ENCODE peak calls at places on chromosomes 13 and 19, in seven cellular contexts. F, J, P, X, S, D and Z are unnamed samples.

GRCh38 chr19:28377077-28377476 is 835.9 kb downstream of the UQCRFS1 start:
- DNase-seq in F (no peak), J (peak; percentile 2), P (no peak), X (no peak), S (no peak), D (peak; percentile 11), Z (no peak)

GRCh38 chr13:72952529-72953141 is 106.2 kb upstream of the KLF5 start:
- DNase-seq in F (peak; percentile 52), J (no peak), P (no peak), X (peak; percentile 46), S (no peak), D (no peak), Z (peak; percentile 19)

GRCh38 chr13:98416408-98416807 is 160.5 kb downstream of the STK24 start:
- DNase-seq in F (no peak), J (no peak), P (no peak), X (no peak), S (no peak), D (no peak), Z (peak; percentile 92)

GRCh38 chr13:33348366-33348765 is 62.8 kb upstream of the STARD13 start:
- DNase-seq in F (no peak), J (peak; percentile 77), P (no peak), X (no peak), S (no peak), D (no peak), Z (peak; percentile 62)

GRCh38 chr13:24911135-24911524 is 147.2 kb downstream of the RNF17 start:
- DNase-seq in F (no peak), J (peak; percentile 54), P (no peak), X (no peak), S (no peak), D (peak; percentile 52), Z (peak; percentile 91)

GRCh38 chr13:98571955-98572662 is 4.8 kb downstream of the STK24 start:
- DNase-seq in F (no peak), J (peak; percentile 44), P (peak; percentile 55), X (peak; percentile 22), S (no peak), D (peak; percentile 34), Z (peak; percentile 49)

GRCh38 chr19:17052439-17052838 is 22.8 kb downstream of the HAUS8 start:
- DNase-seq in F (peak; percentile 87), J (peak; percentile 44), P (peak; percentile 62), X (peak; percentile 70), S (no peak), D (peak; percentile 48), Z (peak; percentile 71)

GRCh38 chr13:74070065-74070464 is 64.1 kb downstream of the KLF12 start:
- DNase-seq in F (no peak), J (no peak), P (no peak), X (no peak), S (no peak), D (no peak), Z (no peak)

GRCh38 chr13:79871594-79871993 is 390.6 kb downstream of the NDFIP2 start:
- DNase-seq in F (no peak), J (no peak), P (no peak), X (no peak), S (no peak), D (no peak), Z (no peak)

GRCh38 chr13:111344471-111345191 is 24.2 kb downstream of the TEX29 start:
- DNase-seq in F (peak; percentile 95), J (peak; percentile 65), P (no peak), X (peak; percentile 94), S (peak; percentile 71), D (peak; percentile 27), Z (peak; percentile 43)

DNA sequence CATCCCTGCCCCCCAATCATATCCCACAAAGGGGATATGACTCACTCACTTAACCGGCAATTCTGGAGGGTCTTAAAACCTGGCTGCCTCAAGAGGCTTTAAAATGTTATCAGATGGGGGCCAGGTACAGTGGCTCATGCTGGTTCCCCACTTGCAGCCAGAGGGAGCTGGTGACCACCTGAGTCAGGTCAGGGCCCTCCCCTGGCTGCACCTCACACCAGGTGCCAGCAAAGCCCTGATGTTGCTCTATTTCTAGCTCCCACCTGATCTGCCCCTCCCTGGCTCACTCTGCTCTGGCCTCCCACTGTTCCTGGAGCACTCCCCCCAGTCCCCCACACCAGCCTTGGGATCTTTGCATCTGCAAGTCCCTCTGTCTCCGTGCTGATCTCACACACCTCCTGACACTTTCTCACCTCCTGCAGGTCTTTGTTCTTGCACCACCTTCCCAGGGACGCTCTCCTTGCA is 14.2 kb downstream of the HPN start:
- DNase-seq in F (peak; percentile 96), J (no peak), P (no peak), X (peak; percentile 93), S (no peak), D (peak; percentile 56), Z (peak; percentile 39)
- H3K9ac ChIP-seq in F (no peak overlapping the region), J (no peak overlapping the region), P (no peak overlapping the region), X (no peak overlapping the region), S (no peak overlapping the region), D (no peak overlapping the region), Z (no peak overlapping the region)

GRCh38 chr19:18430417-18431144 is 7.4 kb downstream of the ISYNA1 start:
- DNase-seq in F (no peak), J (no peak), P (no peak), X (no peak), S (no peak), D (no peak), Z (no peak)

GRCh38 chr19:18428837-18429674 is 8.9 kb downstream of the ISYNA1 start:
- DNase-seq in F (peak; percentile 97), J (peak; percentile 79), P (peak; percentile 95), X (peak; percentile 97), S (peak; percentile 94), D (peak; percentile 94), Z (no peak)

GRCh38 chr19:18431351-18432197 is 6.4 kb downstream of the ISYNA1 start:
- DNase-seq in F (no peak), J (no peak), P (no peak), X (no peak), S (no peak), D (no peak), Z (no peak)

GRCh38 chr19:18428173-18428836 is 9.1 kb downstream of the SSBP4 start:
- DNase-seq in F (no peak), J (no peak), P (no peak), X (no peak), S (no peak), D (no peak), Z (no peak)

GRCh38 chr19:18429717-18430416 is 8.1 kb downstream of the ISYNA1 start:
- DNase-seq in F (peak; percentile 70), J (no peak), P (no peak), X (peak; percentile 51), S (no peak), D (no peak), Z (no peak)
- H3K9ac ChIP-seq in F (peak overlapping the region; percentile 69), J (peak overlapping the region; percentile 80), P (peak overlapping the region; percentile 69), X (peak overlapping the region; percentile 69), S (no peak overlapping the region), D (peak overlapping the region; percentile 73), Z (no peak overlapping the region)

GRCh38 chr19:55640577-55641375 is at the start of gene ZNF580:
- DNase-seq in F (peak; percentile 86), J (peak; percentile 91), P (peak; percentile 90), X (peak; percentile 82), S (peak; percentile 65), D (peak; percentile 87), Z (peak; percentile 80)

GRCh38 chr19:55641376-55642152 is 762 bp downstream of the ZNF580 start:
- DNase-seq in F (no peak), J (peak; percentile 41), P (peak; percentile 45), X (peak; percentile 48), S (no peak), D (no peak), Z (no peak)

GRCh38 chr19:55643003-55643732 is at the start of gene ZNF581:
- DNase-seq in F (peak; percentile 89), J (peak; percentile 79), P (peak; percentile 90), X (peak; percentile 87), S (peak; percentile 73), D (peak; percentile 87), Z (peak; percentile 90)

GRCh38 chr19:55643733-55644116 is 276 bp downstream of the ZNF581 start:
- DNase-seq in F (no peak), J (no peak), P (no peak), X (no peak), S (no peak), D (no peak), Z (no peak)

DNA sequence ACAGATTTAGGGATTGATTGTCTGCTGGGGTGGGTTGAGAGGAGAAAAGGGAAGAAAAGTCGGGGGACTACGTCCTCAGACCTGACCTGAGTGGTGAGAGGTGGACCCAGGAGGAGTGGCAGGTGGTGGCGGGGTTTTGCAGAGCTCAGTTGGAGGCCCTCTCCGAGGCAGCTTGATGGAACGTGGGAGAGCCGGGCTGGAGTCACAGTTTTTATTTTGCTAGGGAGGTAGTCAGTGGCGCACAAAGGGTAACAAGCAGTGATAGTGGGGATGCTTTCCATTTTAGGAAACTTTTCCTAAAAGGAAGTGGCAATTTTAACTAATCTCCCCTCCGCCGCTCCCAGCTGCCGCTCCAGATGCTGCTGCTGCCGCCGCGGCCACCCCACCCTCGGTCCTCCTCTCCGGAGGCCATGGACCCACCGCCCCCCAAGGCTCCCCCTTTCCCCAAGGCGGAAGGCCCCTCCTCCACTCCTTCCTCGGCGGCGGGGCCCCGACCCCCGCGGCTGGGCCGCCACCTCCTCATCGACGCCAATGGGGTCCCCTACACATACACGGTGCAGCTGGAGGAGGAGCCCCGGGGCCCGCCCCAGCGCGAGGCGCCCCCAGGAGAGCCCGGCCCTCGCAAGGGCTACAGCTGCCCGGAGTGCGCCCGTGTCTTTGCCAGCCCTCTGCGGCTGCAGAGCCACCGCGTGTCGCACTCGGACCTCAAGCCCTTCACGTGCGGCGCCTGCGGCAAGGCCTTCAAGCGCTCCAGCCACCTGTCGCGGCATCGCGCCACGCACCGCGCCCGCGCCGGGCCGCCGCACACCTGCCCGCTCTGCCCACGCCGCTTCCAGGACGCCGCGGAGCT is 1.1 kb upstream of the ZNF581 start:
- DNase-seq in F (peak; percentile 69), J (peak; percentile 43), P (peak; percentile 47), X (peak; percentile 48), S (no peak), D (peak; percentile 53), Z (peak; percentile 51)
- H3K9ac ChIP-seq in F (peak overlapping the region; percentile 55), J (peak overlapping the region; percentile 42), P (peak overlapping the region; percentile 86), X (peak overlapping the region; percentile 99), S (peak overlapping the region; percentile 92), D (peak overlapping the region; percentile 98), Z (peak overlapping the region; percentile 95)

DNA sequence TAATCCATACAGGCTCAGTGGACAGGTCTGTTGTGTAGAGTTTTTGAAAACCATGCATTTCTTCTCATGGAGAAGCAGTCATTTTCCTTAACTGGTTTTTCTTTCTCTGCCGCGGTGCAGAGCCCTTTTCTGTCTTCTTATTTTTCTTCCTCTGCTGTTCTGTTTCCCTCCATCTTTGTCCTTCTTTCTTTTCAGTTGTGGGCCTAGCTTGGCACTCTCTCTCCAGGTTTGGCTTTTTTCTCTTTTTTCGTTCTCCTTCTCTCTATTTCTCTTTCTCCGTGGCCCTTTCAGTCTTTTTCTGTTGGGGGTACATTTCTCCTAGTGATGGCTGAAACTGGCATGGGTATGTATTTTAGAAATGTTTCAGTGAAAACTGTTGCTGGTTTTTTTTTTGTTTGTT is 24.1 kb downstream of the NFIX start:
- DNase-seq in F (no peak), J (no peak), P (no peak), X (no peak), S (no peak), D (no peak), Z (no peak)
- H3K9ac ChIP-seq in F (no peak overlapping the region), J (peak overlapping the region; percentile 38), P (no peak overlapping the region), X (no peak overlapping the region), S (no peak overlapping the region), D (no peak overlapping the region), Z (no peak overlapping the region)